ENCODE peak calls at places on chromosomes 7 and 10, in four cellular contexts. One of them, this sample, is unnamed.

GRCh38 chr7:130838738-130839137 is 104.7 kb upstream of the KLF14 start:
- DNase-seq in neuronal stem cell: no peak
- DNase-seq in AG09319: peak; percentile 77
- DNase-seq in tibial artery: no peak
- DNase-seq in this sample: no peak

GRCh38 chr10:46314046-46314445 is 27.2 kb downstream of the ANTXRL start:
- DNase-seq in neuronal stem cell: no peak
- DNase-seq in AG09319: no peak
- DNase-seq in tibial artery: peak; percentile 56
- DNase-seq in this sample: no peak

GRCh38 chr10:60964257-60965235 is 20.6 kb upstream of the RHOBTB1 start:
- DNase-seq in neuronal stem cell: peak; percentile 56
- DNase-seq in AG09319: peak; percentile 81
- DNase-seq in tibial artery: peak; percentile 77
- DNase-seq in this sample: peak; percentile 61

GRCh38 chr10:69056129-69056528 is 31.8 kb upstream of the SRGN start:
- DNase-seq in neuronal stem cell: no peak
- DNase-seq in AG09319: no peak
- DNase-seq in tibial artery: no peak
- DNase-seq in this sample: no peak

GRCh38 chr7:44735403-44736165 is 13.1 kb upstream of the ZMIZ2 start:
- DNase-seq in neuronal stem cell: no peak
- DNase-seq in AG09319: peak; percentile 75
- DNase-seq in tibial artery: no peak
- DNase-seq in this sample: no peak

GRCh38 chr10:17273403-17273802 is 45.4 kb downstream of the VIM start:
- DNase-seq in neuronal stem cell: no peak
- DNase-seq in AG09319: no peak
- DNase-seq in tibial artery: no peak
- DNase-seq in this sample: no peak

GRCh38 chr10:70757856-70758255 is 27.3 kb downstream of the TBATA start:
- DNase-seq in neuronal stem cell: no peak
- DNase-seq in AG09319: no peak
- DNase-seq in tibial artery: no peak
- DNase-seq in this sample: no peak

GRCh38 chr7:121029302-121029701 is 40.8 kb downstream of the CPED1 start:
- DNase-seq in neuronal stem cell: no peak
- DNase-seq in AG09319: no peak
- DNase-seq in tibial artery: no peak
- DNase-seq in this sample: no peak

GRCh38 chr7:151139071-151139521 is 28.4 kb downstream of the GBX1 start:
- DNase-seq in neuronal stem cell: no peak
- DNase-seq in AG09319: no peak
- DNase-seq in tibial artery: no peak
- DNase-seq in this sample: no peak

GRCh38 chr7:3495530-3495929 is 194.5 kb downstream of the SDK1 start:
- DNase-seq in neuronal stem cell: no peak
- DNase-seq in AG09319: no peak
- DNase-seq in tibial artery: no peak
- DNase-seq in this sample: no peak

GRCh38 chr10:5904227-5904626 is 14.2 kb downstream of the FBH1 start:
- DNase-seq in neuronal stem cell: no peak
- DNase-seq in AG09319: no peak
- DNase-seq in tibial artery: no peak
- DNase-seq in this sample: no peak

GRCh38 chr10:111034598-111035310 is 42.1 kb upstream of the ADRA2A start:
- DNase-seq in neuronal stem cell: no peak
- DNase-seq in AG09319: no peak
- DNase-seq in tibial artery: no peak
- DNase-seq in this sample: no peak

GRCh38 chr7:8781166-8781565 is 347.8 kb downstream of the NXPH1 start:
- DNase-seq in neuronal stem cell: no peak
- DNase-seq in AG09319: no peak
- DNase-seq in tibial artery: no peak
- DNase-seq in this sample: no peak

GRCh38 chr7:117612637-117613036 is 132.8 kb downstream of the CFTR start:
- DNase-seq in neuronal stem cell: no peak
- DNase-seq in AG09319: no peak
- DNase-seq in tibial artery: no peak
- DNase-seq in this sample: no peak

GRCh38 chr10:18406136-18406535 is 245.3 kb downstream of the NSUN6 start:
- DNase-seq in neuronal stem cell: no peak
- DNase-seq in AG09319: no peak
- DNase-seq in tibial artery: no peak
- DNase-seq in this sample: no peak

GRCh38 chr10:115936926-115937755 is 335.9 kb downstream of the GFRA1 start:
- DNase-seq in neuronal stem cell: no peak
- DNase-seq in AG09319: no peak
- DNase-seq in tibial artery: no peak
- DNase-seq in this sample: no peak

GRCh38 chr7:55127622-55128081 is 108.8 kb downstream of the EGFR start:
- DNase-seq in neuronal stem cell: no peak
- DNase-seq in AG09319: no peak
- DNase-seq in tibial artery: peak; percentile 85
- DNase-seq in this sample: no peak

GRCh38 chr10:69048103-69048502 is 39.8 kb upstream of the SRGN start:
- DNase-seq in neuronal stem cell: no peak
- DNase-seq in AG09319: no peak
- DNase-seq in tibial artery: peak; percentile 74
- DNase-seq in this sample: no peak

GRCh38 chr10:15084502-15084922 is 4.1 kb downstream of the ACBD7 start:
- DNase-seq in neuronal stem cell: peak; percentile 37
- DNase-seq in AG09319: peak; percentile 91
- DNase-seq in tibial artery: no peak
- DNase-seq in this sample: no peak

GRCh38 chr10:3902054-3902808 is 117.2 kb upstream of the KLF6 start:
- DNase-seq in neuronal stem cell: no peak
- DNase-seq in AG09319: no peak
- DNase-seq in tibial artery: no peak
- DNase-seq in this sample: no peak

GRCh38 chr7:140923358-140924006 is 1.2 kb downstream of the BRAF start:
- DNase-seq in neuronal stem cell: peak; percentile 15
- DNase-seq in AG09319: no peak
- DNase-seq in tibial artery: no peak
- DNase-seq in this sample: no peak

GRCh38 chr7:104469135-104469820 is 140.9 kb downstream of the LHFPL3 start:
- DNase-seq in neuronal stem cell: no peak
- DNase-seq in AG09319: no peak
- DNase-seq in tibial artery: no peak
- DNase-seq in this sample: no peak

GRCh38 chr10:87817291-87817872 is 644 bp downstream of the ATAD1 start:
- DNase-seq in neuronal stem cell: no peak
- DNase-seq in AG09319: no peak
- DNase-seq in tibial artery: no peak
- DNase-seq in this sample: no peak

GRCh38 chr7:130560972-130561371 is 69.1 kb downstream of the MEST start:
- DNase-seq in neuronal stem cell: no peak
- DNase-seq in AG09319: no peak
- DNase-seq in tibial artery: no peak
- DNase-seq in this sample: no peak

GRCh38 chr10:91528080-91528479 is 104.8 kb downstream of the PPP1R3C start:
- DNase-seq in neuronal stem cell: no peak
- DNase-seq in AG09319: no peak
- DNase-seq in tibial artery: no peak
- DNase-seq in this sample: no peak

GRCh38 chr7:108669958-108670357 is 100.3 kb downstream of the DNAJB9 start:
- DNase-seq in neuronal stem cell: no peak
- DNase-seq in AG09319: no peak
- DNase-seq in tibial artery: no peak
- DNase-seq in this sample: no peak

GRCh38 chr10:110176122-110176521 is 31.3 kb upstream of the MXI1 start:
- DNase-seq in neuronal stem cell: no peak
- DNase-seq in AG09319: no peak
- DNase-seq in tibial artery: no peak
- DNase-seq in this sample: no peak